ENCODE peak calls at places on chromosomes 3 and 15, in ten cellular contexts. J is ecto neural progenitor cell; K is dermis microvascular lymphatic vessel endothelial cell; O is stimulated activated CD8-positive, alpha-beta memory T cell treated with anti-CD3 and anti-CD28 coated beads, Interleukin-15, amount 100 ng/mL, for 1 hour; Z is progenitor cell of endocrine pancreas; Y is HAP-1; L is neural crest cell; X is iris pigment epithelial cell; I is tibial nerve; R is omental fat pad. S is an unnamed sample.

GRCh38 chr3:112774293-112774926 is 72.3 kb downstream of the CD200R1L start:
- DNase-seq in J (no peak), K (no peak), O (no peak), Z (no peak), Y (no peak), L (no peak), X (peak), I (no peak), R (no peak), S (no peak)

GRCh38 chr3:156151824-156152428 is 31.5 kb downstream of the KCNAB1 start:
- DNase-seq in J (peak), K (peak), O (peak), Z (peak), Y (peak), L (peak), X (peak), I (peak), R (no peak), S (peak)

GRCh38 chr3:13028010-13028821 is 45.0 kb downstream of the IQSEC1 start:
- DNase-seq in J (no peak), K (no peak), O (no peak), Z (no peak), Y (no peak), L (no peak), X (no peak), I (no peak), R (no peak), S (no peak)

GRCh38 chr3:48301814-48302194 is 31.7 kb downstream of the SPINK8 start:
- DNase-seq in J (no peak), K (no peak), O (no peak), Z (no peak), Y (peak), L (no peak), X (peak), I (no peak), R (no peak), S (peak)

GRCh38 chr3:174191380-174191779 is 667.8 kb upstream of the NAALADL2 start:
- DNase-seq in J (no peak), K (no peak), O (no peak), Z (no peak), Y (no peak), L (no peak), X (no peak), I (no peak), R (no peak), S (no peak)

GRCh38 chr15:38588672-38589071 is 24.1 kb upstream of the RASGRP1 start:
- DNase-seq in J (no peak), K (no peak), O (no peak), Z (no peak), Y (no peak), L (no peak), X (peak), I (no peak), R (no peak), S (no peak)

GRCh38 chr3:29185706-29186105 is 95.2 kb upstream of the RBMS3 start:
- DNase-seq in J (no peak), K (no peak), O (no peak), Z (no peak), Y (no peak), L (no peak), X (peak), I (no peak), R (no peak), S (no peak)

GRCh38 chr3:112459750-112460149 is 39.5 kb downstream of the BTLA start:
- DNase-seq in J (no peak), K (no peak), O (no peak), Z (no peak), Y (no peak), L (no peak), X (no peak), I (no peak), R (no peak), S (peak)

GRCh38 chr15:56989411-56989924 is 71.0 kb downstream of the TCF12 start:
- DNase-seq in J (no peak), K (no peak), O (no peak), Z (no peak), Y (no peak), L (no peak), X (no peak), I (no peak), R (no peak), S (no peak)

GRCh38 chr3:63351159-63352007 is 73.3 kb downstream of the SYNPR start:
- DNase-seq in J (no peak), K (peak), O (no peak), Z (no peak), Y (no peak), L (peak), X (peak), I (no peak), R (no peak), S (no peak)

GRCh38 chr3:114496021-114496434 is 202.2 kb downstream of the TIGIT start:
- DNase-seq in J (no peak), K (no peak), O (no peak), Z (no peak), Y (peak), L (no peak), X (peak), I (no peak), R (no peak), S (no peak)

GRCh38 chr3:50345586-50345985 is at the start of gene ZMYND10:
- DNase-seq in J (peak), K (no peak), O (no peak), Z (no peak), Y (no peak), L (peak), X (no peak), I (no peak), R (no peak), S (peak)

GRCh38 chr3:9195390-9195789 is 54.1 kb downstream of the SRGAP3 start:
- DNase-seq in J (no peak), K (no peak), O (no peak), Z (no peak), Y (no peak), L (no peak), X (no peak), I (no peak), R (no peak), S (no peak)